ENCODE peak calls at places on chromosome 9, in seven cellular contexts. C is IMR-90, M is prostate gland, E is left lung, F is ovary, B is cardiac muscle cell, U is psoas muscle. Z is an unnamed sample.

GRCh38 chr9:137866226-137867141 is 11.1 kb upstream of the CACNA1B start:
- DNase-seq in C (no peak), E (no peak), B (no peak), U (no peak), M (no peak), F (no peak), Z (no peak)

GRCh38 chr9:136203406-136204085 is 1.4 kb downstream of the LHX3 start:
- DNase-seq in U (no peak), C (no peak), M (no peak), B (no peak), F (no peak), E (no peak), Z (no peak)

GRCh38 chr9:34961574-34962480 is 3.7 kb downstream of the PHF24 start:
- DNase-seq in E (no peak), B (no peak), F (no peak), M (no peak), U (no peak), C (peak; percentile 80), Z (no peak)

GRCh38 chr9:127968717-127969383 is 11.9 kb downstream of the EEIG1 start:
- DNase-seq in M (peak; percentile 83), C (peak; percentile 94), F (peak; percentile 68), E (no peak), B (no peak), U (peak; percentile 62), Z (no peak)

GRCh38 chr9:93673844-93674334 is 97.5 kb downstream of the PHF2 start:
- DNase-seq in E (peak; percentile 55), M (no peak), U (no peak), C (no peak), F (peak; percentile 11), B (no peak), Z (no peak)

GRCh38 chr9:31045810-31046209 is 1338.6 kb upstream of the ACO1 start:
- DNase-seq in F (no peak), B (no peak), E (no peak), U (no peak), M (no peak), C (no peak), Z (no peak)

GRCh38 chr9:129319938-129320481 is 141.9 kb upstream of the IER5L start:
- DNase-seq in C (no peak), M (no peak), E (no peak), F (no peak), B (no peak), U (no peak), Z (no peak)

GRCh38 chr9:81620009-81620405 is 69.3 kb downstream of the TLE1 start:
- DNase-seq in M (no peak), C (no peak), B (no peak), E (no peak), U (no peak), F (no peak), Z (no peak)

GRCh38 chr9:117772960-117773359 is 68.8 kb downstream of the TLR4 start:
- DNase-seq in F (no peak), M (no peak), U (peak; percentile 10), C (no peak), E (no peak), B (no peak), Z (no peak)

GRCh38 chr9:96567203-96567700 is 52.4 kb downstream of the CDC14B start:
- DNase-seq in B (no peak), F (no peak), M (no peak), E (no peak), C (no peak), U (peak; percentile 35), Z (no peak)

GRCh38 chr9:90815944-90816357 is 14.3 kb downstream of the SYK start:
- DNase-seq in B (no peak), U (no peak), C (no peak), F (no peak), E (no peak), M (no peak), Z (no peak)

GRCh38 chr9:90813523-90813922 is 11.9 kb downstream of the SYK start:
- DNase-seq in B (no peak), C (no peak), U (no peak), F (no peak), E (no peak), M (no peak), Z (no peak)

GRCh38 chr9:90813011-90813410 is 11.4 kb downstream of the SYK start:
- DNase-seq in B (no peak), M (no peak), E (no peak), F (no peak), C (no peak), U (no peak), Z (no peak)

GRCh38 chr9:90815183-90815943 is 13.7 kb downstream of the SYK start:
- DNase-seq in C (peak; percentile 2), F (no peak), E (no peak), U (no peak), M (no peak), B (no peak), Z (no peak)

DNA sequence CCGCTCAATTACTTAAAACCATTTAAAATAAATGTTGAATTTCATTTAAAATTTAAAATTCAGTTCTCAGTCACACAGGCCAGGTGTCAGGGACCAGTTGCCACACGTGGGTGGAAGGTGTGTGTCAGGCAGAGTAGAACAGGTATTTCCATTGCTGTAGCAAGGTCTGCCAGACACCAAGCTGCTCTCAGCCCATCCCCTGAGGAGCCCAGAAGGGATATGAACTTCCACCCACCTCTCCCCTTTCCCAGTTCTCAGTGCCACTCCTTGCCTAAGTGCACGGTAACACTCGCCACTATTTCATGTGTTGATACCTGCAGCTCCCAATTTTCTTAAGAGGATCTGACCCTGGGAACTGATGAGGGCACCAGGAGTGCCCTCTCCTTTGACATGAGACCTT is 12.7 kb downstream of the SYK start:
- DNase-seq in M (no peak), B (no peak), E (no peak), U (no peak), C (no peak), F (no peak), Z (no peak)
- H3K27me3 ChIP-seq in M (no peaks in the 10 kb centered on the region), B (peaks cover 6% of the 10 kb centered on the region), E (no peaks in the 10 kb centered on the region), U (no peaks in the 10 kb centered on the region), C (no peaks in the 10 kb centered on the region), F (no peaks in the 10 kb centered on the region), Z (no peaks in the 10 kb centered on the region)

GRCh38 chr9:88589656-88590055 is 54.7 kb downstream of the NXNL2 start:
- DNase-seq in F (no peak), M (no peak), E (no peak), U (no peak), C (no peak), B (no peak), Z (no peak)
- H3K4me3 ChIP-seq in F (no peak overlapping the region), M (no peak overlapping the region), E (no peak overlapping the region), U (no peak overlapping the region), C (no peak overlapping the region), B (no peak overlapping the region), Z (no peak overlapping the region)

GRCh38 chr9:92617951-92618510 is 51.9 kb downstream of the IPPK start:
- DNase-seq in F (no peak), B (no peak), C (no peak), E (no peak), M (no peak), U (no peak), Z (no peak)

GRCh38 chr9:92619601-92620300 is 50.2 kb downstream of the IPPK start:
- DNase-seq in C (no peak), B (peak; percentile 3), E (no peak), F (no peak), M (no peak), U (no peak), Z (no peak)

GRCh38 chr9:92617195-92617813 is 52.6 kb downstream of the IPPK start:
- DNase-seq in M (no peak), B (no peak), C (no peak), U (no peak), F (peak; percentile 47), E (no peak), Z (no peak)

GRCh38 chr9:92620870-92621269 is 49.1 kb downstream of the IPPK start:
- DNase-seq in B (no peak), F (no peak), U (no peak), C (no peak), M (no peak), E (no peak), Z (no peak)

DNA sequence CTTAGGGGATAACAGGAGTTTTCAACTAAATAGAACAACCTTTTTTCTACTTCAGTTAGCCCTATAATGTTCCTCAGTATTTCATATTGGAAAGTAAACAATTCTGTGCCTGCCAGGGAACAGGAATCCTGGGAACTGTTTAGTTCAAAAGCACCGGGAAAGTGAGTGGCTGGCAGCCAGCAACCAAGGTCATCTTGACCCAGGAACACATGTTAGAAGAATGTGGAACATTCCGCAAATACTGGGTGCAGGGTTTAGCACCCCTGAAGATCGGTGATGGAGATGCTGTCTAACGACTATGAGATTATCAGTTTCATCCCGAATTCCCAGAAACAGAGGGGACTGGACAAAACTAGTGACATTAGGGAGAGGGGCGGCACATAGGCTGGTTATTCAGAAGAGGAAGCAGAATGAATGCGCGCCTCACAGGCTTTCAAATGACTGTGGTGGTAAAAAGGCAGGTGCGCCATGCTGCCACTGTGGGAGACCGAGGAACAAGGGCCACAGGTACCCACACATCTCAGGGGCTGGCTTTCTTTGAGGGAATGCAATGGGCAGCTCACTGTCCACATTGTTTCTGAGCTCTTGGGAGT is 51.2 kb downstream of the IPPK start:
- DNase-seq in C (no peak), U (no peak), B (peak; percentile 3), M (no peak), E (no peak), F (peak; percentile 86), Z (no peak)
- H3K36me3 ChIP-seq in C (peaks cover 32% of the 10 kb centered on the region), U (peaks cover 66% of the 10 kb centered on the region), B (peaks cover 11% of the 10 kb centered on the region), M (no peaks in the 10 kb centered on the region), E (peaks cover 82% of the 10 kb centered on the region), F (no peaks in the 10 kb centered on the region), Z (peaks cover 25% of the 10 kb centered on the region)

DNA sequence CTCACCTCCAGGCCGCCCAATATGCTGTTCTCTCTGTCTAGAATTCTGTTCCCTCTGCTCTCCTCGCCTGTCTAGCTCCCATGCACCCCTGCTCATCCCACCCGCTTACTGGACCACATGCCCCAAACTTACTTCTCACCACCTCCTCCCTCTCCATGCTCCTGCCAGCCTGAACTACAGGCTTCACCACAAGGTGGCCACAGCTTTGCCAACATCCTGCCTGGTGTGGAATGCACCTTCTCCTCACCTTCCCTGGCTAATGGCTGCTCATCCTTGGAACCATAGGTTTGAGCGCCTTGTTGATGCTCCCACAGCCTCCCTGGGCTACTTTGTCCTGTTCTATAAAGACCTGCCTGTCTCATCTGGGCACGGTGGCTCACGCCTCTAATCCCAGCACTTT is 9.6 kb downstream of the LAMC3 start:
- DNase-seq in C (no peak), E (peak; percentile 17), M (no peak), F (no peak), B (no peak), U (no peak), Z (no peak)
- H3K27me3 ChIP-seq in C (peaks cover 45% of the 10 kb centered on the region), E (peaks cover 55% of the 10 kb centered on the region), M (no peaks in the 10 kb centered on the region), F (no peaks in the 10 kb centered on the region), B (no peaks in the 10 kb centered on the region), U (peaks cover 27% of the 10 kb centered on the region), Z (no peaks in the 10 kb centered on the region)

Z was measured in effector memory CD4-positive, alpha-beta T cell.